ENCODE peak calls at places on chromosomes 13 and 19, in four cellular contexts. T is K562, G is HCT116, C is HepG2. U is an unnamed sample.
A peak's percentile ranks its signal among the peaks of the same experiment; 100 is the strongest.

GRCh38 chr13:27728271-27728670 is 64.0 kb upstream of the GSX1 start:
- DNase-seq in C (no peak), G (no peak), T (peak; percentile 5), U (no peak)

GRCh38 chr19:934865-935422 is 9.1 kb downstream of the ARID3A start:
- DNase-seq in C (peak; percentile 88), G (no peak), T (no peak), U (peak; percentile 85)

GRCh38 chr13:97429681-97430081 is 4.3 kb upstream of the RAP2A start:
- DNase-seq in T (no peak), C (no peak), G (no peak), U (no peak)

GRCh38 chr19:38055655-38056521 is 148.9 kb downstream of the SIPA1L3 start:
- DNase-seq in T (no peak), C (no peak), G (no peak), U (no peak)

GRCh38 chr13:78317030-78317429 is 286.3 kb downstream of the POU4F1 start:
- DNase-seq in T (no peak), G (no peak), C (no peak), U (peak; percentile 0)

GRCh38 chr19:16698914-16699313 is 20.7 kb upstream of the NWD1 start:
- DNase-seq in G (no peak), C (no peak), T (no peak), U (peak; percentile 42)

GRCh38 chr13:27082325-27082724 is 89.3 kb downstream of the USP12 start:
- DNase-seq in T (no peak), G (no peak), C (no peak), U (no peak)

GRCh38 chr19:41339936-41340335 is 13.8 kb downstream of the TGFB1 start:
- DNase-seq in G (no peak), C (no peak), T (no peak), U (no peak)

GRCh38 chr19:33771308-33772101 is 25.2 kb upstream of the KCTD15 start:
- DNase-seq in G (no peak), T (peak; percentile 78), C (peak; percentile 50), U (peak; percentile 92)

GRCh38 chr13:108185218-108185617 is 30.1 kb downstream of the LIG4 start:
- DNase-seq in T (no peak), C (no peak), G (no peak), U (no peak)

GRCh38 chr19:48390188-48391099 is 907 bp downstream of the KDELR1 start:
- DNase-seq in G (no peak), C (peak; percentile 44), T (peak; percentile 79), U (peak; percentile 84)

GRCh38 chr13:110445722-110446569 is 115.6 kb downstream of the RAB20 start:
- DNase-seq in C (no peak), G (no peak), T (no peak), U (no peak)

GRCh38 chr13:26839682-26840081 is 79.1 kb upstream of the GPR12 start:
- DNase-seq in G (no peak), C (no peak), T (no peak), U (no peak)

GRCh38 chr19:33064117-33064777 is 441 bp downstream of the RHPN2 start:
- DNase-seq in C (no peak), G (no peak), T (peak; percentile 43), U (peak; percentile 84)

GRCh38 chr19:32877323-32877912 is 7.9 kb upstream of the SLC7A9 start:
- DNase-seq in C (no peak), T (no peak), G (no peak), U (no peak)

GRCh38 chr13:112442483-112443090 is 66.4 kb downstream of the SPACA7 start:
- DNase-seq in C (no peak), G (no peak), T (no peak), U (peak; percentile 28)

GRCh38 chr19:30366282-30366681 is 5.9 kb upstream of the ZNF536 start:
- DNase-seq in C (no peak), G (no peak), T (no peak), U (no peak)

GRCh38 chr13:31234729-31235128 is 35.0 kb downstream of the B3GLCT start:
- DNase-seq in G (no peak), C (peak; percentile 4), T (no peak), U (no peak)

GRCh38 chr13:30827578-30827925 is 78.5 kb upstream of the MEDAG start:
- DNase-seq in C (no peak), G (no peak), T (no peak), U (no peak)

GRCh38 chr13:24723206-24723605 is 40.8 kb upstream of the RNF17 start:
- DNase-seq in G (no peak), C (no peak), T (no peak), U (no peak)

GRCh38 chr13:99150575-99151370 is 49.9 kb upstream of the UBAC2 start:
- DNase-seq in G (no peak), C (no peak), T (no peak), U (no peak)

GRCh38 chr19:56637976-56638555 is 4.9 kb upstream of the SMIM17 start:
- DNase-seq in G (no peak), C (peak; percentile 54), T (peak; percentile 51), U (no peak)

GRCh38 chr19:55455576-55456235 is 5.7 kb downstream of the ISOC2 start:
- DNase-seq in T (no peak), G (no peak), C (no peak), U (no peak)

GRCh38 chr13:19927117-19927734 is 31.3 kb upstream of the ZMYM2 start:
- DNase-seq in T (no peak), G (peak; percentile 62), C (peak; percentile 21), U (no peak)

GRCh38 chr13:51838235-51838846 is 6.6 kb downstream of the TMEM272 start:
- DNase-seq in T (no peak), G (no peak), C (no peak), U (no peak)

GRCh38 chr13:46561691-46562090 is 8.7 kb downstream of the LRCH1 start:
- DNase-seq in C (no peak), T (no peak), G (no peak), U (no peak)

GRCh38 chr19:55283548-55284393 is at the start of gene BRSK1:
- DNase-seq in C (no peak), T (peak; percentile 57), G (peak; percentile 26), U (peak; percentile 93)

GRCh38 chr19:14479985-14480694 is 5.0 kb upstream of the PTGER1 start:
- DNase-seq in T (peak; percentile 86), C (no peak), G (no peak), U (peak; percentile 95)

GRCh38 chr19:30367421-30367820 is 4.8 kb upstream of the ZNF536 start:
- DNase-seq in C (no peak), T (no peak), G (no peak), U (no peak)

GRCh38 chr19:2983351-2984195 is 6.2 kb downstream of the TLE6 start:
- DNase-seq in G (no peak), C (no peak), T (no peak), U (peak; percentile 87)

GRCh38 chr19:3687774-3688706 is 12.2 kb downstream of the PIP5K1C start:
- DNase-seq in C (peak; percentile 41), G (no peak), T (no peak), U (no peak)

GRCh38 chr13:50127017-50127725 is 111.9 kb downstream of the KCNRG start:
- DNase-seq in C (no peak), T (no peak), G (no peak), U (no peak)

DNA sequence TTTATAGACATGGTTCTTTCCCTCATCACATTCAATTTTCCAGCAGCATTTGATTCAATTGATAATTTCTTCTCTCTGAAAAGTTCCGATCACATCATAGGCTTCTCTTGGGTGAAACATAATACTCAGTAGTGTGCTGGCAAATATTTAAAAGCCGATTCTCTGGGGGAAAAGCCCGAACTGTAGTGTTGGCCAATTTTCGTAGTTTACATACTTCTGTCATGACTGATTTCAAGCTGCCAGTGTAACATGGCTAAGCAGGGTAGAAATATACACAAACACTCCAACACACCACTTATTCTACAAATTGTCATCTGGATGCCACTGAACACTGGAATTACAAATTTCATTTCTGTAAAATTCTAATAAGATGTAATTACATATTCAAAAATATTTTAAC is 56.1 kb upstream of the FREM2 start:
- DNase-seq in T (no peak), G (no peak), C (no peak), U (no peak)
- TF ChIP-seq ELF1 in T (no peak), G (no peak), C (no peak), U (no peak)

DNA sequence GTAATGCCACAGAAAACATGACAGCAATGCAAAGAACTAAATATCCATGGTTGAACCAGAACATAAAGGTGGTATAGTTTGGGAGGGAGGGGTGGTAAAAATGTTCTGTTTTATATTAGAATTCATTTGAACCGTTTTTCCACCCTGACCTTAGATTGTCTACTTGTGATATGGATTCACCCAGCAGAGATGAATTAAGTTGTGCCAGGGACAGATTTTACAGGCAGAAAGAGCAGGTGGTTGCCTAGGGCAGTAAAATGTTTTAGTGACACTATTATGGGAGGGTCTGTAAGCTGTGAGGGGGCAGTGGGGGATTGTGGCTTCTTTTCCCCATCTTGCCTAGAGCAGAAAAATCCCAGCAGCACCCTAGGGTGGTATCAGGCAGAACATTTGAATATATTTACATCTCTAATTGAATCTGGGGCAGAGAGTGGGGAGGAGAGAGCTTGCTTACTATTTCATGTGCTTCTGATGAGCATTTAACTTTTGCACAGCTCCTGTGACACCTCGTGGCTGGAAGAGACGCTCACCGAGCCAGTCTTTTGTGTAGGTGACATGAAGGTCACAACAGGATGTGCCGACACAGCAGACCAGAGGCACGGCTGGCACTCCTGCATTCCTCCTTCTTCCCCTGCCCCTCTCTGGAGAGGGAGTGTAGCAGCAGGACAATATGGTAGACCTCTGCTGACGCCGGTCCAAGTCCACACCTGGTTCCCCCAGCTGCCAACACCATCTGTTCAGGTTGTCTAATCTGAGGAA is 452.3 kb downstream of the IRS2 start:
- DNase-seq in C (no peak), G (no peak), T (no peak), U (peak; percentile 64)
- TF ChIP-seq ELF1 in C (no peak), G (no peak), T (no peak), U (no peak)

GRCh38 chr13:48595330-48596127 is 58.2 kb upstream of the CYSLTR2 start:
- DNase-seq in G (peak; percentile 50), C (peak; percentile 79), T (peak; percentile 26), U (peak; percentile 48)
- TF ChIP-seq ELF1 in G (no peak), C (peak; percentile 27), T (no peak), U (no peak)

DNA sequence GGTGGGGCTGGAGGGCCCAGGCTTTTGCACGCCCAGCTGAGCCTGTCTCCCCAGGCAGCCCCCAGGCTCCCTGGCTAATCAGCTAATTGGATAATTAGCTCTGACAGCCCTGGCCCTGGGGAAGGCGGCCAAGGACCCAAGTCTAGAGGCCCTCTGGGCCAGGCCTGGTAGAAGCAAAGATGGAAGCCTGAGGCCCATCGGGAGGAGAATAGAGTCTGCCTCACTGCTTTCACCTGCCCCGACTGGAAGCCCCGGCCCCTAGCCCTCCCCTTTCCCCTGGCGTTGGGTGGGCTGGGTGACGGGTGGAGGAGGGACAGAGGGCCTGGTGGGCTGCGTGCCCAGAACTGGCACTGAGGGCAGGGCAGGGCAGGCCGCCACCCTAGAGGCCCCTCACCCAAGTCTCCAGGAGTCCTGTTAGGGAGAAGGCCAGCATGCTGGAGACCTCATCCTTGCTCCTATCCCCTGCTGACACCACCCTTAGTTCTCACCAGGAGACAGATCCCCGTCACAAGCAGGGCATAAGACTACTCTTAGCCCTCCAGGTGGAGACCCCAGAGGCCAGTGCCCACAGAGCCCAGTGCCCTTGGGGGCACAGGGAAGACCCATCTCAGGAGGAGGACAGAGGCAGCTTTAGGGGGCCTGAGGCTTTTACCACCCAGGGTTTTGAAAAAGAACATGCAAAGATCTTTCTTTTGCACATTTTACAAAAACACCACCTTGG is 12.0 kb downstream of the LYL1 start:
- DNase-seq in T (no peak), G (no peak), C (no peak), U (peak; percentile 57)
- TF ChIP-seq ELF1 in T (no peak), G (no peak), C (no peak), U (no peak)

GRCh38 chr19:49983645-49984229 is 22.8 kb upstream of the SIGLEC11 start:
- DNase-seq in T (peak; percentile 71), G (peak; percentile 26), C (peak; percentile 58), U (peak; percentile 79)
- TF ChIP-seq ELF1 in T (no peak), G (no peak), C (no peak), U (no peak)